ENCODE peak calls at places on chromosomes 2 and 18, in ten cellular contexts. One of them, this sample, is unnamed.

GRCh38 chr18:36406805-36407204 is 109.3 kb downstream of the FHOD3 start:
- DNase-seq in astrocyte of the spinal cord: no peak
- DNase-seq in bronchial epithelial cell: no peak
- DNase-seq in heart left ventricle: no peak
- DNase-seq in SK-N-MC: no peak
- DNase-seq in tibial nerve: no peak
- DNase-seq in Peyer's patch: no peak
- DNase-seq in A549: no peak
- DNase-seq in GM23248: no peak
- DNase-seq in Caco-2: no peak
- DNase-seq in this sample: peak

GRCh38 chr18:75546964-75547363 is 119.5 kb upstream of the SMIM21 start:
- DNase-seq in astrocyte of the spinal cord: no peak
- DNase-seq in bronchial epithelial cell: no peak
- DNase-seq in heart left ventricle: no peak
- DNase-seq in SK-N-MC: no peak
- DNase-seq in tibial nerve: no peak
- DNase-seq in Peyer's patch: no peak
- DNase-seq in A549: peak
- DNase-seq in GM23248: no peak
- DNase-seq in Caco-2: no peak
- DNase-seq in this sample: no peak

GRCh38 chr2:32952759-32953476 is 6.2 kb downstream of the LTBP1 start:
- DNase-seq in astrocyte of the spinal cord: no peak
- DNase-seq in bronchial epithelial cell: no peak
- DNase-seq in heart left ventricle: no peak
- DNase-seq in SK-N-MC: no peak
- DNase-seq in tibial nerve: no peak
- DNase-seq in Peyer's patch: no peak
- DNase-seq in A549: no peak
- DNase-seq in GM23248: no peak
- DNase-seq in Caco-2: no peak
- DNase-seq in this sample: no peak

GRCh38 chr2:3470166-3470651 is 49.1 kb downstream of the ADI1 start:
- DNase-seq in astrocyte of the spinal cord: peak
- DNase-seq in bronchial epithelial cell: peak
- DNase-seq in heart left ventricle: peak
- DNase-seq in SK-N-MC: no peak
- DNase-seq in tibial nerve: peak
- DNase-seq in Peyer's patch: no peak
- DNase-seq in A549: no peak
- DNase-seq in GM23248: peak
- DNase-seq in Caco-2: no peak
- DNase-seq in this sample: peak

GRCh38 chr18:59918320-59918755 is 18.5 kb downstream of the PMAIP1 start:
- DNase-seq in astrocyte of the spinal cord: peak
- DNase-seq in bronchial epithelial cell: peak
- DNase-seq in heart left ventricle: peak
- DNase-seq in SK-N-MC: no peak
- DNase-seq in tibial nerve: no peak
- DNase-seq in Peyer's patch: peak
- DNase-seq in A549: peak
- DNase-seq in GM23248: peak
- DNase-seq in Caco-2: no peak
- DNase-seq in this sample: no peak

GRCh38 chr2:172972005-172972619 is 103.5 kb upstream of the MAP3K20 start:
- DNase-seq in astrocyte of the spinal cord: peak
- DNase-seq in bronchial epithelial cell: peak
- DNase-seq in heart left ventricle: peak
- DNase-seq in SK-N-MC: no peak
- DNase-seq in tibial nerve: no peak
- DNase-seq in Peyer's patch: no peak
- DNase-seq in A549: peak
- DNase-seq in GM23248: peak
- DNase-seq in Caco-2: peak
- DNase-seq in this sample: no peak

GRCh38 chr2:121256720-121257475 is 28.1 kb downstream of the TFCP2L1 start:
- DNase-seq in astrocyte of the spinal cord: no peak
- DNase-seq in bronchial epithelial cell: no peak
- DNase-seq in heart left ventricle: no peak
- DNase-seq in SK-N-MC: no peak
- DNase-seq in tibial nerve: no peak
- DNase-seq in Peyer's patch: no peak
- DNase-seq in A549: no peak
- DNase-seq in GM23248: no peak
- DNase-seq in Caco-2: no peak
- DNase-seq in this sample: no peak

GRCh38 chr2:83234291-83234690 is 1224.8 kb downstream of the SUCLG1 start:
- DNase-seq in astrocyte of the spinal cord: no peak
- DNase-seq in bronchial epithelial cell: no peak
- DNase-seq in heart left ventricle: no peak
- DNase-seq in SK-N-MC: no peak
- DNase-seq in tibial nerve: no peak
- DNase-seq in Peyer's patch: no peak
- DNase-seq in A549: no peak
- DNase-seq in GM23248: no peak
- DNase-seq in Caco-2: no peak
- DNase-seq in this sample: no peak

GRCh38 chr2:179422037-179422643 is 157.5 kb upstream of the SESTD1 start:
- DNase-seq in astrocyte of the spinal cord: peak
- DNase-seq in bronchial epithelial cell: peak
- DNase-seq in heart left ventricle: peak
- DNase-seq in SK-N-MC: peak
- DNase-seq in tibial nerve: peak
- DNase-seq in Peyer's patch: peak
- DNase-seq in A549: peak
- DNase-seq in GM23248: peak
- DNase-seq in Caco-2: peak
- DNase-seq in this sample: no peak

GRCh38 chr2:150234787-150235512 is 252.5 kb downstream of the RND3 start:
- DNase-seq in astrocyte of the spinal cord: peak
- DNase-seq in bronchial epithelial cell: no peak
- DNase-seq in heart left ventricle: peak
- DNase-seq in SK-N-MC: no peak
- DNase-seq in tibial nerve: no peak
- DNase-seq in Peyer's patch: no peak
- DNase-seq in A549: no peak
- DNase-seq in GM23248: peak
- DNase-seq in Caco-2: no peak
- DNase-seq in this sample: no peak

GRCh38 chr2:237956402-237956736 is 10.4 kb upstream of the UBE2F start:
- DNase-seq in astrocyte of the spinal cord: no peak
- DNase-seq in bronchial epithelial cell: no peak
- DNase-seq in heart left ventricle: no peak
- DNase-seq in SK-N-MC: no peak
- DNase-seq in tibial nerve: no peak
- DNase-seq in Peyer's patch: no peak
- DNase-seq in A549: no peak
- DNase-seq in GM23248: no peak
- DNase-seq in Caco-2: no peak
- DNase-seq in this sample: no peak
- H3K4me3 ChIP-seq in astrocyte of the spinal cord: no peak
- H3K4me3 ChIP-seq in bronchial epithelial cell: no peak
- H3K4me3 ChIP-seq in heart left ventricle: peak
- H3K4me3 ChIP-seq in SK-N-MC: no peak
- H3K4me3 ChIP-seq in tibial nerve: peak
- H3K4me3 ChIP-seq in Peyer's patch: peak
- H3K4me3 ChIP-seq in A549: no peak
- H3K4me3 ChIP-seq in GM23248: peak
- H3K4me3 ChIP-seq in Caco-2: no peak
- H3K4me3 ChIP-seq in this sample: peak

GRCh38 chr2:119678021-119678656 is 862 bp upstream of the TMEM177 start:
- DNase-seq in astrocyte of the spinal cord: no peak
- DNase-seq in bronchial epithelial cell: no peak
- DNase-seq in heart left ventricle: no peak
- DNase-seq in SK-N-MC: no peak
- DNase-seq in tibial nerve: no peak
- DNase-seq in Peyer's patch: peak
- DNase-seq in A549: no peak
- DNase-seq in GM23248: no peak
- DNase-seq in Caco-2: peak
- DNase-seq in this sample: peak
- H3K4me3 ChIP-seq in astrocyte of the spinal cord: no peak
- H3K4me3 ChIP-seq in bronchial epithelial cell: no peak
- H3K4me3 ChIP-seq in heart left ventricle: no peak
- H3K4me3 ChIP-seq in SK-N-MC: no peak
- H3K4me3 ChIP-seq in tibial nerve: no peak
- H3K4me3 ChIP-seq in Peyer's patch: peak
- H3K4me3 ChIP-seq in A549: no peak
- H3K4me3 ChIP-seq in GM23248: no peak
- H3K4me3 ChIP-seq in Caco-2: peak
- H3K4me3 ChIP-seq in this sample: peak

GRCh38 chr2:10909996-10910341 is 1.8 kb upstream of the KCNF1 start:
- DNase-seq in astrocyte of the spinal cord: no peak
- DNase-seq in bronchial epithelial cell: no peak
- DNase-seq in heart left ventricle: no peak
- DNase-seq in SK-N-MC: no peak
- DNase-seq in tibial nerve: no peak
- DNase-seq in Peyer's patch: no peak
- DNase-seq in A549: no peak
- DNase-seq in GM23248: no peak
- DNase-seq in Caco-2: no peak
- DNase-seq in this sample: no peak

GRCh38 chr2:10910625-10911024 is 1.1 kb upstream of the KCNF1 start:
- DNase-seq in astrocyte of the spinal cord: no peak
- DNase-seq in bronchial epithelial cell: no peak
- DNase-seq in heart left ventricle: no peak
- DNase-seq in SK-N-MC: no peak
- DNase-seq in tibial nerve: no peak
- DNase-seq in Peyer's patch: no peak
- DNase-seq in A549: no peak
- DNase-seq in GM23248: no peak
- DNase-seq in Caco-2: no peak
- DNase-seq in this sample: no peak

GRCh38 chr2:10912796-10913445 is 1.2 kb downstream of the KCNF1 start:
- DNase-seq in astrocyte of the spinal cord: no peak
- DNase-seq in bronchial epithelial cell: no peak
- DNase-seq in heart left ventricle: no peak
- DNase-seq in SK-N-MC: no peak
- DNase-seq in tibial nerve: no peak
- DNase-seq in Peyer's patch: no peak
- DNase-seq in A549: no peak
- DNase-seq in GM23248: no peak
- DNase-seq in Caco-2: no peak
- DNase-seq in this sample: no peak

GRCh38 chr2:10912076-10912731 is 470 bp downstream of the KCNF1 start:
- DNase-seq in astrocyte of the spinal cord: no peak
- DNase-seq in bronchial epithelial cell: no peak
- DNase-seq in heart left ventricle: no peak
- DNase-seq in SK-N-MC: no peak
- DNase-seq in tibial nerve: no peak
- DNase-seq in Peyer's patch: no peak
- DNase-seq in A549: no peak
- DNase-seq in GM23248: peak
- DNase-seq in Caco-2: no peak
- DNase-seq in this sample: no peak

DNA sequence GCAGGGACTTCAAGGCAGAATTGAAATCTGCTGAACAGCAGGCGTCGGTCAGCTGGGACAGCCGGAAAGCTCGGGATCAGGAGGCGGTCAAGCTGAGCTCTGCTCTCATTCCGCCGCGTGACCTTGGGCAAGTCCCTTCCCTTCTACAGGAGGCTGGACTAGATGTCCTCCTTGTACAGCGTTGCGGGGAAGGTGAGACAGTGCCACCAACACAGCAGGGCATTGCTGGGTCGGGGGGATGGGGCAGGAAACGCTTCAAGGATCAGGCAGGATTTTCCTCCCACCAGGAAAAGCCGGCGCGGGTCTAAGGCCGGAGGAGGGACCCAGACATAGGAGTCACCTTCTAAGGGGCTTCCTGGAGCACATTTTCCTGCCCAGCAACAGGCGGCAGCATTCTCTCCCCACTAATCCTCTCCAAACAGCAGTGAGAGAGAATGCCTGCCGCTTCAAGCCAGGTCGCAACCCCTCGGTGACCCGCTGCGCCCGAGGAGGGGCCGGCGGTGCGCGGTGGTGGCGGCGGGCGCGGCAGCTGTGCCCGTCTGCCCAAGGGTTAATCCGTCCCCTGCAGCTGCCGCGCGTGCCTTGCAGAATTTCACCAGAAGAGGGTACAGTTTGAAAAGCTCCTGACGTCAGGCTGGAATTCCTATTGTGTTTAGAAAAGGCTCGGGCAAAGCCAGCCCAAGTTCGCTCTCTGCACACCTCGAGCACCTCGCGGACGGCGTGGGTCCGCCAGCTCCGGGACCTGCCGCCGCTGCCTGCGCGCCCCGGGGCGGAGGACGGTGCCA is at the start of gene KCNF1:
- DNase-seq in astrocyte of the spinal cord: peak
- DNase-seq in bronchial epithelial cell: peak
- DNase-seq in heart left ventricle: no peak
- DNase-seq in SK-N-MC: no peak
- DNase-seq in tibial nerve: no peak
- DNase-seq in Peyer's patch: no peak
- DNase-seq in A549: peak
- DNase-seq in GM23248: peak
- DNase-seq in Caco-2: peak
- DNase-seq in this sample: no peak
- H3K4me3 ChIP-seq in astrocyte of the spinal cord: peak
- H3K4me3 ChIP-seq in bronchial epithelial cell: peak
- H3K4me3 ChIP-seq in heart left ventricle: peak
- H3K4me3 ChIP-seq in SK-N-MC: peak
- H3K4me3 ChIP-seq in tibial nerve: peak
- H3K4me3 ChIP-seq in Peyer's patch: peak
- H3K4me3 ChIP-seq in A549: peak
- H3K4me3 ChIP-seq in GM23248: peak
- H3K4me3 ChIP-seq in Caco-2: peak
- H3K4me3 ChIP-seq in this sample: peak

GRCh38 chr18:79509536-79509930 is 113.8 kb downstream of the NFATC1 start:
- DNase-seq in astrocyte of the spinal cord: no peak
- DNase-seq in bronchial epithelial cell: no peak
- DNase-seq in heart left ventricle: no peak
- DNase-seq in SK-N-MC: no peak
- DNase-seq in tibial nerve: peak
- DNase-seq in Peyer's patch: no peak
- DNase-seq in A549: no peak
- DNase-seq in GM23248: no peak
- DNase-seq in Caco-2: no peak
- DNase-seq in this sample: peak

GRCh38 chr18:79506191-79507075 is 110.7 kb downstream of the NFATC1 start:
- DNase-seq in astrocyte of the spinal cord: peak
- DNase-seq in bronchial epithelial cell: no peak
- DNase-seq in heart left ventricle: peak
- DNase-seq in SK-N-MC: no peak
- DNase-seq in tibial nerve: peak
- DNase-seq in Peyer's patch: peak
- DNase-seq in A549: no peak
- DNase-seq in GM23248: peak
- DNase-seq in Caco-2: no peak
- DNase-seq in this sample: no peak

GRCh38 chr18:79508565-79509535 is 113.1 kb downstream of the NFATC1 start:
- DNase-seq in astrocyte of the spinal cord: no peak
- DNase-seq in bronchial epithelial cell: no peak
- DNase-seq in heart left ventricle: no peak
- DNase-seq in SK-N-MC: no peak
- DNase-seq in tibial nerve: peak
- DNase-seq in Peyer's patch: peak
- DNase-seq in A549: no peak
- DNase-seq in GM23248: no peak
- DNase-seq in Caco-2: no peak
- DNase-seq in this sample: peak

GRCh38 chr18:79507076-79507545 is 111.4 kb downstream of the NFATC1 start:
- DNase-seq in astrocyte of the spinal cord: peak
- DNase-seq in bronchial epithelial cell: peak
- DNase-seq in heart left ventricle: peak
- DNase-seq in SK-N-MC: no peak
- DNase-seq in tibial nerve: peak
- DNase-seq in Peyer's patch: peak
- DNase-seq in A549: no peak
- DNase-seq in GM23248: peak
- DNase-seq in Caco-2: no peak
- DNase-seq in this sample: peak

GRCh38 chr18:79507546-79508480 is 112.1 kb downstream of the NFATC1 start:
- DNase-seq in astrocyte of the spinal cord: peak
- DNase-seq in bronchial epithelial cell: no peak
- DNase-seq in heart left ventricle: peak
- DNase-seq in SK-N-MC: no peak
- DNase-seq in tibial nerve: peak
- DNase-seq in Peyer's patch: peak
- DNase-seq in A549: no peak
- DNase-seq in GM23248: peak
- DNase-seq in Caco-2: no peak
- DNase-seq in this sample: peak
- H3K4me3 ChIP-seq in astrocyte of the spinal cord: no peak
- H3K4me3 ChIP-seq in bronchial epithelial cell: peak
- H3K4me3 ChIP-seq in heart left ventricle: peak
- H3K4me3 ChIP-seq in SK-N-MC: no peak
- H3K4me3 ChIP-seq in tibial nerve: peak
- H3K4me3 ChIP-seq in Peyer's patch: peak
- H3K4me3 ChIP-seq in A549: no peak
- H3K4me3 ChIP-seq in GM23248: peak
- H3K4me3 ChIP-seq in Caco-2: no peak
- H3K4me3 ChIP-seq in this sample: peak